ENCODE peak calls at places on chromosomes 12 and 14, in four cellular contexts. B is K562, M is A549, H is GM12878. S is an unnamed sample.

GRCh38 chr14:68896132-68896531 is 83.0 kb downstream of the ACTN1 start:
- DNase-seq in B (no peak), M (no peak), H (no peak), S (no peak)

GRCh38 chr14:64968651-64969050 is 3.5 kb downstream of the RAB15 start:
- DNase-seq in B (peak), M (no peak), H (no peak), S (no peak)

GRCh38 chr12:52119398-52120254 is 40.1 kb downstream of the SMIM41 start:
- DNase-seq in B (peak), M (peak), H (no peak), S (peak)

GRCh38 chr14:20302042-20302761 is 3.5 kb downstream of the TTC5 start:
- DNase-seq in B (no peak), M (no peak), H (no peak), S (no peak)

GRCh38 chr12:78185109-78185508 is 354.4 kb downstream of the NAV3 start:
- DNase-seq in B (no peak), M (no peak), H (no peak), S (no peak)

GRCh38 chr14:102540310-102541028 is 30.9 kb upstream of the ANKRD9 start:
- DNase-seq in B (no peak), M (no peak), H (no peak), S (peak)

GRCh38 chr14:100649173-100649519 is 61.9 kb upstream of the BEGAIN start:
- DNase-seq in B (no peak), M (no peak), H (no peak), S (no peak)

GRCh38 chr12:6547987-6548386 is 7.9 kb downstream of the IFFO1 start:
- DNase-seq in B (peak), M (peak), H (no peak), S (no peak)

GRCh38 chr12:58504539-58504938 is 415.8 kb downstream of the LRIG3 start:
- DNase-seq in B (no peak), M (no peak), H (no peak), S (no peak)

GRCh38 chr14:77498984-77499527 is 440 bp upstream of the ISM2 start:
- DNase-seq in B (no peak), M (no peak), H (no peak), S (peak)

GRCh38 chr14:102591372-102591943 is 991 bp upstream of the RCOR1 start:
- DNase-seq in B (peak), M (no peak), H (no peak), S (no peak)

GRCh38 chr12:84986586-84986985 is 49.5 kb downstream of the TSPAN19 start:
- DNase-seq in B (no peak), M (no peak), H (no peak), S (no peak)

GRCh38 chr12:16531623-16532022 is 74.3 kb downstream of the LMO3 start:
- DNase-seq in B (no peak), M (no peak), H (no peak), S (no peak)

GRCh38 chr12:5587701-5588100 is 155.8 kb downstream of the NTF3 start:
- DNase-seq in B (no peak), M (no peak), H (no peak), S (no peak)

GRCh38 chr14:54177861-54178591 is 218.8 kb upstream of the CDKN3 start:
- DNase-seq in B (no peak), M (no peak), H (no peak), S (no peak)

GRCh38 chr14:47919994-47920393 is 244.6 kb upstream of the MDGA2 start:
- DNase-seq in B (no peak), M (no peak), H (no peak), S (no peak)

GRCh38 chr12:46342562-46343033 is 30.0 kb downstream of the SLC38A2 start:
- DNase-seq in B (no peak), M (no peak), H (no peak), S (peak)

GRCh38 chr12:27332407-27333310 is at the start of gene BMAL2:
- DNase-seq in B (peak), M (peak), H (no peak), S (peak)

GRCh38 chr12:121800694-121801600 is 2.9 kb upstream of the SETD1B start:
- DNase-seq in B (peak), M (no peak), H (no peak), S (no peak)

GRCh38 chr12:41856228-41856627 is 288.4 kb downstream of the GXYLT1 start:
- DNase-seq in B (no peak), M (no peak), H (no peak), S (no peak)

GRCh38 chr12:43332977-43333649 is 218.9 kb downstream of the ADAMTS20 start:
- DNase-seq in B (no peak), M (no peak), H (no peak), S (no peak)

GRCh38 chr12:68137278-68137930 is 22.1 kb downstream of the IFNG start:
- DNase-seq in B (no peak), M (no peak), H (no peak), S (no peak)

GRCh38 chr14:91184559-91184958 is 59.9 kb downstream of the GPR68 start:
- DNase-seq in B (no peak), M (no peak), H (no peak), S (no peak)

GRCh38 chr14:33837943-33838683 is 112.8 kb downstream of the EGLN3 start:
- DNase-seq in B (no peak), M (no peak), H (no peak), S (no peak)

GRCh38 chr14:55073856-55074255 is 22.4 kb downstream of the MAPK1IP1L start:
- DNase-seq in B (no peak), M (no peak), H (no peak), S (no peak)

GRCh38 chr12:10197879-10198278 is 14.8 kb upstream of the GABARAPL1 start:
- DNase-seq in B (no peak), M (no peak), H (no peak), S (no peak)

GRCh38 chr12:26580619-26581018 is 252.4 kb downstream of the ITPR2 start:
- DNase-seq in B (no peak), M (no peak), H (no peak), S (no peak)

GRCh38 chr12:63978519-63978918 is 134.0 kb downstream of the SRGAP1 start:
- DNase-seq in B (no peak), M (peak), H (no peak), S (peak)

GRCh38 chr12:131121705-131122405 is 168.1 kb downstream of the ADGRD1 start:
- DNase-seq in B (peak), M (no peak), H (no peak), S (no peak)

GRCh38 chr14:86799244-86799647 is 1193.7 kb downstream of the GALC start:
- DNase-seq in B (no peak), M (no peak), H (no peak), S (peak)

GRCh38 chr14:29671034-29671433 is 256.6 kb downstream of the PRKD1 start:
- DNase-seq in B (no peak), M (no peak), H (no peak), S (no peak)

GRCh38 chr12:95881331-95881955 is 22.7 kb downstream of the SNRPF start:
- DNase-seq in B (no peak), M (no peak), H (no peak), S (no peak)

GRCh38 chr12:112836736-112837628 is 45.4 kb downstream of the RPH3A start:
- DNase-seq in B (no peak), M (no peak), H (no peak), S (no peak)

GRCh38 chr12:112841240-112841639 is 49.7 kb downstream of the RPH3A start:
- DNase-seq in B (no peak), M (no peak), H (no peak), S (no peak)

GRCh38 chr12:112837629-112838191 is 46.2 kb downstream of the RPH3A start:
- DNase-seq in B (no peak), M (peak), H (no peak), S (peak)

GRCh38 chr12:112839386-112839972 is 47.9 kb downstream of the RPH3A start:
- DNase-seq in B (no peak), M (peak), H (no peak), S (peak)

GRCh38 chr12:112838731-112839130 is 47.2 kb downstream of the RPH3A start:
- DNase-seq in B (no peak), M (no peak), H (no peak), S (no peak)
- TF ChIP-seq HDAC2 in B (no peak), M (no peak), H (no peak), S (no peak)

GRCh38 chr12:18689781-18690180 is 48.0 kb downstream of the PLCZ1 start:
- DNase-seq in B (no peak), M (no peak), H (no peak), S (no peak)

DNA sequence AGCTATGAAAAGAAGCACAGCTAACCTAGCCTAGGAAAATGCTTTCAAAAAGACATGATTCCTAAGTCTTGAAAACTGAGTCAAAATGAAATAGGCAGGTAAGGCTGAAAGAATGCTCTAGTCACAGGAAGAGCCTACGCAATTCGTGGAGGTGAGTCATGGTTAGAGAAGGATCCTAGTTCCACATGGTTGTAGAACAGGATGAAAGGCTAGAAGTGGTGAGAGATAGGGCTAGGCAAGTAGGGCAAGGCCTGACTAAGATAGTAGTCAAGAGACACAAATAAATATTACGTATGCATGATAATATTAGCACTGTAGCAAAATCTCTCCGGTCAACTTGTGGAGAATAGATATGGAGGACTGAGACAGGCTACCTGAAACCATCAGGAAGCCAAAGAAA is 47.2 kb downstream of the PLCZ1 start:
- DNase-seq in B (peak), M (peak), H (no peak), S (no peak)
- TF ChIP-seq RAD21 in B (no peak), M (no peak), H (no peak), S (no peak)

DNA sequence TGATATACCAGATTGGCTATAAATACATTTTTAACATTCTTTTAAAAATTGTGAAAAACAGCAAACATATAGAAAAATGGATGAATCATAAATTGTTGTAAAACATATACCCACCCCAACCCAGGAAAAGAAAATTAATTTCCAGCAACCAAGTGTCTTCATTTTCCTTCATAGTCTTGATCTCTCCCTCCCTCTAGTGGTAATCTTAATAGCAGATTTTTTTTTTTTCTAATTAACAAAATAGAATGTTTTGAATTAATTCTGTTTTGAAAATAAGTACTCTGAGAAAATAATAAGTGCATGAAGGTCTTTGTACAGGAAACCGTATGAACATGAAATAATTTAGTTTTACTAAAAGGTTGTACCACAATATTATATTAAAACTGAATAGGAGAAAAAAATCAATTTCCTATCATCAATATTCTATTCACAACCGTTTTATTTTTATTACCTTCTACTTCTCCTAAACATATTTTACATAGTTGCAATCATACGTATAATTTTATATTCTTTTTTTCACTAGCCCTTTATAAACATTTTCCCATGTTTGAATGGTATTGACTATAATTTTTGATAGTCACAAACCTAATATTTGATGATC is 7.0 kb downstream of the ETNK1 start:
- DNase-seq in B (no peak), M (peak), H (no peak), S (no peak)
- TF ChIP-seq HDAC2 in B (no peak), M (no peak), H (no peak), S (no peak)

GRCh38 chr12:108642269-108642870 is 8.7 kb upstream of the SELPLG start:
- DNase-seq in B (no peak), M (no peak), H (no peak), S (no peak)

GRCh38 chr12:108644743-108645120 is 11.0 kb upstream of the SELPLG start:
- DNase-seq in B (no peak), M (no peak), H (no peak), S (no peak)

GRCh38 chr12:108641446-108642268 is 8.0 kb upstream of the SELPLG start:
- DNase-seq in B (no peak), M (no peak), H (no peak), S (no peak)

GRCh38 chr12:108643941-108644742 is 10.4 kb upstream of the SELPLG start:
- DNase-seq in B (no peak), M (peak), H (no peak), S (no peak)

GRCh38 chr12:108642899-108643654 is 9.4 kb upstream of the SELPLG start:
- DNase-seq in B (no peak), M (no peak), H (no peak), S (no peak)
- TF ChIP-seq RAD21 in B (no peak), M (no peak), H (no peak), S (no peak)

GRCh38 chr14:104184911-104185499 is 46.6 kb downstream of the KIF26A start:
- DNase-seq in B (no peak), M (no peak), H (no peak), S (no peak)
- TF ChIP-seq HDAC2 in B (no peak), M (no peak), H (no peak), S (no peak)

DNA sequence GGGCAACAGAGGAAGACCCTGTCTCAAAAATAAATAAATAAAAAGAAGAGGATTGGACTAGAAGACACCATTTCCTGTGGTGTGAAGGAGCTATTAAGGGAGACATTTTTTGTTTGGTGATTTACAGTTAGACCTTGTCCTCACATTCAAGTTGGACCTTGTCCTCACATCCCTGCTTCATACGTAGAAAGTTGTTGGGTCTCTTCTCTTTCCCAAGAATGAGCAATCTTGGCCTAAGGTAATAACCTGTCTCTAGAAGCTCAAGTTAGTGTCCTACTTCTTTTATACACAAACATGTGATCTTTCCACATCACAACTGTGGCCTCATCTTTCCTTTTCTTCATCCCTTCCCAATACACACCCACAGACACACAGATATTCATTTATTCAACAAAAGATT is 13.0 kb downstream of the APOLD1 start:
- DNase-seq in B (no peak), M (no peak), H (no peak), S (no peak)
- TF ChIP-seq RAD21 in B (no peak), M (no peak), H (no peak), S (no peak)

GRCh38 chr14:41609704-41610183 is 3.1 kb downstream of the LRFN5 start:
- DNase-seq in B (no peak), M (no peak), H (no peak), S (no peak)
- TF ChIP-seq HDAC2 in B (no peak), M (no peak), H (no peak), S (no peak)

DNA sequence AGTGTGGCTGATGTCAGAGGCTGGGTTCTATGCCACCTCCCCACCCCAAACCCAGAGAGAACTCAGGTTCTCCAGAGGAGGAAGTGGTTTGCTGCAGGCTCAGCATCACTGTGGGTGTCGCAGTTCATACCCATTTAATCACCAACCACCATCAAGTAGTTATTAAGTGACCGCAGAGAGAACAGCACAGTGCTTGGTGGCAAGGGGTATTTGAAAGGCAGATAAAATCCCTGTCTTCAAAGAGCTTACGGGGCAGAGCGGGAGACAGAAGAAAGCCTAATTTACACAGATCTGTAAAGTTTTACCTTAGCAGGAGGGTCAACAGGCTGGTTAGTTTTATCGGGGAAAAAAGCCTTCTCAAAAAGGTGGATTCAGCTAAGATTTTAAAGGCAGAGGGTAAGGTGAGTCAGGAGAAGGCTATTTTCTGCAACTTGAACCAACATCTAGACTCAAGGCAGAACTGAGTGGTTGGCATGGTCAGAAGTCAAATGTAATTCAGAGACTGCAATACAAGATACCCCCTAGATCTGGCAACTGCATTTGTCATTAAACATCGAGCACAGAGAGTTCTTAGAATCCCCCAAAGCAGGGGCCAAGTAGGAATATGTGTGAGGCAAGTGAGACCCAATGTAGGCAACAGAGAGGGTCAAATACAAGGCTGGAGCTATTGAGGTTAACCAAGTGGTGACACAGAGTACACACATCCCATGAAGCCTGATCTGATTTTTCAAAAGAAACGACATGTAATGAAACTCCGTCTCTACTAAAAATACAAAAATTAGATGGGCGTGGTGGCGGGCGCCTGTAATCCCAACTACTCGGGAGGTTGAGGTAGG is 13.2 kb downstream of the PXN start:
- DNase-seq in B (no peak), M (no peak), H (no peak), S (no peak)
- TF ChIP-seq RAD21 in B (no peak), M (no peak), H (no peak), S (no peak)

GRCh38 chr14:104724981-104725771 is 1.1 kb downstream of the ADSS1 start:
- DNase-seq in B (peak), M (peak), H (no peak), S (peak)

GRCh38 chr14:104723651-104724406 is at the start of gene ADSS1:
- DNase-seq in B (peak), M (peak), H (no peak), S (peak)

GRCh38 chr14:104724407-104724980 is 465 bp downstream of the ADSS1 start:
- DNase-seq in B (peak), M (peak), H (no peak), S (no peak)

GRCh38 chr14:104721704-104722431 is 2.2 kb upstream of the ADSS1 start:
- DNase-seq in B (no peak), M (no peak), H (no peak), S (no peak)

DNA sequence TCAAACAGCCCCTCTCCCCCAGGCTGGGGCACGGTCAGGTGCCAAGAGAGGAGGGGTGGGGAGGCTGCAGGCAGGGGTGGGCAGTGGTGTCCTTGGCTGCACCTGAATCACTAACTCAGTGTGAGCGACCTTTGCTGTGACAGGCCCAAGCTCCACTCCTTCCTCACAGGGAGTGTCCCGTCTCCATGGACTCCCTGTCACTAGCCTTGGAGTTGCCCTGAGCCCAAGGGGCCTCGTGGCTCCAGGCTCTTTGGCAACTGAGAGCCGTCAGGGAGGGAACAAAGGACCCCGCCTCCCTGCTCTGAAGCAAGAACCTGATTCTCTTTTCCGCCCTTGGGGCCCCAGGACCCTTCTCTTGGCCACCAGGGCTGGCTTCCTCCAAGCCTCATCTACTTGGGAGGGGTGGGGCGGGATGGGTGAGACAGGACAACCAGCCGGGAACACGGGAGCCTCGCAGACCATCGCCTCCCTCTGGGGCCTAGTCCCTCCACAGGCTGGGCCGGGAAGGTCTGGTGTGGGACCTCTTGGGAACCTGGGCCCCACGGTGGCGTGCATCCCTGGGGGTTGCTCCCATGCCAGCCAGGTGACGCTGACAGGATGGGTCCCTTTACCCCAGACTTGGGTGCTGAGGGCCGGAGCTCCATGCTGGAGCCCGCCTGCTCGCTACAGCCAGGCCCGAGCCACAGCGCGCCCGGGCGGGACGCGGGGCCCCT is 935 bp upstream of the ADSS1 start:
- DNase-seq in B (peak), M (peak), H (no peak), S (no peak)
- TF ChIP-seq HDAC2 in B (no peak), M (no peak), H (no peak), S (no peak)

S was measured in HepG2.